ENCODE peak calls at places on chromosomes 16 and 17, in ten cellular contexts. One of them, this sample, is unnamed.

GRCh38 chr17:3557768-3558583 is at the start of gene TRPV3:
- DNase-seq in endothelial cell of umbilical vein: no peak
- DNase-seq in transverse colon: peak
- DNase-seq in stomach: peak
- DNase-seq in K562: peak
- DNase-seq in upper lobe of left lung: peak
- DNase-seq in spleen: peak
- DNase-seq in SK-N-SH: no peak
- DNase-seq in suprapubic skin: no peak
- DNase-seq in HCT116: peak
- DNase-seq in this sample: peak

GRCh38 chr17:40224707-40225092 is 5.6 kb downstream of the WIPF2 start:
- DNase-seq in upper lobe of left lung: peak
- DNase-seq in SK-N-SH: no peak
- DNase-seq in stomach: peak
- DNase-seq in endothelial cell of umbilical vein: no peak
- DNase-seq in spleen: no peak
- DNase-seq in HCT116: no peak
- DNase-seq in suprapubic skin: no peak
- DNase-seq in transverse colon: no peak
- DNase-seq in K562: no peak
- DNase-seq in this sample: no peak

GRCh38 chr17:79875511-79875910 is 36.3 kb upstream of the CBX4 start:
- DNase-seq in upper lobe of left lung: no peak
- DNase-seq in endothelial cell of umbilical vein: no peak
- DNase-seq in suprapubic skin: no peak
- DNase-seq in HCT116: no peak
- DNase-seq in K562: no peak
- DNase-seq in spleen: no peak
- DNase-seq in transverse colon: no peak
- DNase-seq in stomach: no peak
- DNase-seq in SK-N-SH: no peak
- DNase-seq in this sample: no peak

GRCh38 chr16:11147033-11147848 is 108.8 kb downstream of the SOCS1 start:
- DNase-seq in transverse colon: no peak
- DNase-seq in HCT116: no peak
- DNase-seq in SK-N-SH: no peak
- DNase-seq in endothelial cell of umbilical vein: no peak
- DNase-seq in spleen: peak
- DNase-seq in upper lobe of left lung: no peak
- DNase-seq in stomach: no peak
- DNase-seq in suprapubic skin: no peak
- DNase-seq in K562: no peak
- DNase-seq in this sample: no peak

GRCh38 chr16:2968368-2968737 is 795 bp upstream of the PAQR4 start:
- DNase-seq in suprapubic skin: no peak
- DNase-seq in upper lobe of left lung: no peak
- DNase-seq in HCT116: peak
- DNase-seq in stomach: no peak
- DNase-seq in K562: no peak
- DNase-seq in spleen: no peak
- DNase-seq in SK-N-SH: no peak
- DNase-seq in endothelial cell of umbilical vein: no peak
- DNase-seq in transverse colon: peak
- DNase-seq in this sample: no peak

GRCh38 chr17:31919802-31920525 is 16.8 kb upstream of the SUZ12 start:
- DNase-seq in suprapubic skin: no peak
- DNase-seq in spleen: no peak
- DNase-seq in stomach: no peak
- DNase-seq in K562: no peak
- DNase-seq in upper lobe of left lung: no peak
- DNase-seq in transverse colon: no peak
- DNase-seq in HCT116: no peak
- DNase-seq in SK-N-SH: no peak
- DNase-seq in endothelial cell of umbilical vein: no peak
- DNase-seq in this sample: no peak

GRCh38 chr17:79799538-79800324 is 2.9 kb upstream of the CBX8 start:
- DNase-seq in stomach: no peak
- DNase-seq in transverse colon: no peak
- DNase-seq in suprapubic skin: no peak
- DNase-seq in HCT116: no peak
- DNase-seq in spleen: no peak
- DNase-seq in endothelial cell of umbilical vein: no peak
- DNase-seq in upper lobe of left lung: no peak
- DNase-seq in K562: no peak
- DNase-seq in SK-N-SH: no peak
- DNase-seq in this sample: no peak

GRCh38 chr17:38743556-38744171 is 4.5 kb downstream of the PCGF2 start:
- DNase-seq in upper lobe of left lung: peak
- DNase-seq in HCT116: no peak
- DNase-seq in SK-N-SH: no peak
- DNase-seq in stomach: no peak
- DNase-seq in K562: no peak
- DNase-seq in suprapubic skin: no peak
- DNase-seq in endothelial cell of umbilical vein: no peak
- DNase-seq in transverse colon: no peak
- DNase-seq in spleen: no peak
- DNase-seq in this sample: no peak

GRCh38 chr16:85017151-85017550 is 5.8 kb upstream of the ZDHHC7 start:
- DNase-seq in spleen: no peak
- DNase-seq in HCT116: no peak
- DNase-seq in transverse colon: no peak
- DNase-seq in upper lobe of left lung: peak
- DNase-seq in suprapubic skin: no peak
- DNase-seq in stomach: no peak
- DNase-seq in endothelial cell of umbilical vein: no peak
- DNase-seq in SK-N-SH: no peak
- DNase-seq in K562: no peak
- DNase-seq in this sample: no peak

GRCh38 chr17:73017653-73018052 is 74.8 kb downstream of the SLC39A11 start:
- DNase-seq in upper lobe of left lung: no peak
- DNase-seq in stomach: no peak
- DNase-seq in K562: no peak
- DNase-seq in spleen: no peak
- DNase-seq in endothelial cell of umbilical vein: no peak
- DNase-seq in transverse colon: no peak
- DNase-seq in suprapubic skin: no peak
- DNase-seq in HCT116: no peak
- DNase-seq in SK-N-SH: no peak
- DNase-seq in this sample: no peak

GRCh38 chr16:23254338-23254737 is 47.8 kb upstream of the SCNN1B start:
- DNase-seq in upper lobe of left lung: no peak
- DNase-seq in spleen: no peak
- DNase-seq in suprapubic skin: no peak
- DNase-seq in stomach: no peak
- DNase-seq in K562: no peak
- DNase-seq in HCT116: no peak
- DNase-seq in transverse colon: no peak
- DNase-seq in SK-N-SH: no peak
- DNase-seq in endothelial cell of umbilical vein: no peak
- DNase-seq in this sample: no peak

GRCh38 chr16:546909-547770 is 13.1 kb upstream of the PRR35 start:
- DNase-seq in HCT116: no peak
- DNase-seq in suprapubic skin: no peak
- DNase-seq in spleen: peak
- DNase-seq in transverse colon: peak
- DNase-seq in upper lobe of left lung: peak
- DNase-seq in K562: peak
- DNase-seq in SK-N-SH: peak
- DNase-seq in stomach: peak
- DNase-seq in endothelial cell of umbilical vein: peak
- DNase-seq in this sample: peak

GRCh38 chr17:17168401-17168800 is 37.7 kb downstream of the PLD6 start:
- DNase-seq in endothelial cell of umbilical vein: no peak
- DNase-seq in spleen: no peak
- DNase-seq in stomach: no peak
- DNase-seq in upper lobe of left lung: no peak
- DNase-seq in SK-N-SH: no peak
- DNase-seq in suprapubic skin: no peak
- DNase-seq in K562: no peak
- DNase-seq in transverse colon: no peak
- DNase-seq in HCT116: no peak
- DNase-seq in this sample: no peak

GRCh38 chr17:62892870-62893338 is 73.1 kb upstream of the TANC2 start:
- DNase-seq in transverse colon: peak
- DNase-seq in SK-N-SH: no peak
- DNase-seq in stomach: peak
- DNase-seq in HCT116: no peak
- DNase-seq in endothelial cell of umbilical vein: peak
- DNase-seq in spleen: peak
- DNase-seq in K562: no peak
- DNase-seq in suprapubic skin: no peak
- DNase-seq in upper lobe of left lung: peak
- DNase-seq in this sample: peak

GRCh38 chr16:68806422-68806821 is 36.9 kb upstream of the TANGO6 start:
- DNase-seq in spleen: no peak
- DNase-seq in HCT116: no peak
- DNase-seq in K562: no peak
- DNase-seq in stomach: no peak
- DNase-seq in suprapubic skin: no peak
- DNase-seq in endothelial cell of umbilical vein: no peak
- DNase-seq in transverse colon: no peak
- DNase-seq in upper lobe of left lung: no peak
- DNase-seq in SK-N-SH: no peak
- DNase-seq in this sample: no peak

GRCh38 chr16:20004931-20005330 is 68.8 kb downstream of the GPR139 start:
- DNase-seq in upper lobe of left lung: no peak
- DNase-seq in suprapubic skin: no peak
- DNase-seq in spleen: no peak
- DNase-seq in K562: no peak
- DNase-seq in endothelial cell of umbilical vein: no peak
- DNase-seq in stomach: no peak
- DNase-seq in SK-N-SH: no peak
- DNase-seq in HCT116: no peak
- DNase-seq in transverse colon: no peak
- DNase-seq in this sample: no peak

GRCh38 chr17:35087731-35088646 is 24.5 kb upstream of the RFFL start:
- DNase-seq in endothelial cell of umbilical vein: peak
- DNase-seq in HCT116: no peak
- DNase-seq in spleen: peak
- DNase-seq in suprapubic skin: peak
- DNase-seq in upper lobe of left lung: peak
- DNase-seq in transverse colon: peak
- DNase-seq in stomach: peak
- DNase-seq in K562: peak
- DNase-seq in SK-N-SH: peak
- DNase-seq in this sample: peak
- TF ChIP-seq CTCF in endothelial cell of umbilical vein: peak
- TF ChIP-seq CTCF in HCT116: no peak
- TF ChIP-seq CTCF in spleen: no peak
- TF ChIP-seq CTCF in suprapubic skin: no peak
- TF ChIP-seq CTCF in upper lobe of left lung: no peak
- TF ChIP-seq CTCF in transverse colon: no peak
- TF ChIP-seq CTCF in stomach: no peak
- TF ChIP-seq CTCF in K562: no peak
- TF ChIP-seq CTCF in SK-N-SH: no peak
- TF ChIP-seq CTCF in this sample: no peak

DNA sequence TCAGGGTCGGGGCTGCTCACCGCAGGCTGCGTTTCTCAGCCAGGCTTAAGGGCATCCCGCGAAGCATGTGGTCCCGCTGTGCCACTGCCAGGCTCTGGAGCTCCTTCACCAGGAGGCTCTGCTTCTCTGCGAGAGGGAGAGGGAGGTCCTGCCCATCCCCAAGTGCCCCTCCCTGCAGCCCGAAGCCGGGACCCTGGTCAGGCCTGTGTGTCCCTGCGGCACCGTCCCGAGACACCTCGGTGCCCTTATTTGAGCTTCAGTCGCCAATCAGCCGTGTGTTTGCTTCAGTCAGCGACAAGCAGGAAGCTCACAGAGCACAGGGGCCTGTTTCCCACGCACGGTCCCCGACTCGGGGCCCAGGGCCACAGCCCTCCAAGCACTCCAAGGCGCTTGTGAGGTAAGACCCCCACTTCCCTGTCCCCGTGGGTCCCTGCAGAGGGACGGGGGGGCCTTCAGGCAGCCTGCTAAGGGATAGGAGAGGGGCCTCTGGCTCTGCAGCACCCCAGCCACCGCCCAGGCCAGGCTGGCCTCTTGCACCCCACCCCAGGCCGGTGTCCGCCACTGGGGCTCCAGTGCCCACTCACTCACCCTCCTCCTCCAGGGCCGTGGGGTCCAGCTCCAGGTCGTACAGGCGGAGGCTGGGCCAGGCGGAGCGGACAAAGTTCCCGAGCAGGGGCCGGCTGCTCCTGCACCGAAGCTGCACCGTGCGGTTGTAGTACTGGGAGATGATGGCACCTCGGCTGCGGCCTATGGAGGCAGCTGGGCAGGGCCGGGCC is 3.2 kb downstream of the TMC6 start:
- DNase-seq in SK-N-SH: no peak
- DNase-seq in suprapubic skin: peak
- DNase-seq in endothelial cell of umbilical vein: no peak
- DNase-seq in stomach: no peak
- DNase-seq in HCT116: no peak
- DNase-seq in upper lobe of left lung: no peak
- DNase-seq in K562: no peak
- DNase-seq in spleen: peak
- DNase-seq in transverse colon: no peak
- DNase-seq in this sample: no peak
- H3K4me3 ChIP-seq in SK-N-SH: no peak
- H3K4me3 ChIP-seq in suprapubic skin: no peak
- H3K4me3 ChIP-seq in endothelial cell of umbilical vein: no peak
- H3K4me3 ChIP-seq in stomach: peak
- H3K4me3 ChIP-seq in HCT116: no peak
- H3K4me3 ChIP-seq in upper lobe of left lung: peak
- H3K4me3 ChIP-seq in K562: no peak
- H3K4me3 ChIP-seq in spleen: peak
- H3K4me3 ChIP-seq in transverse colon: no peak
- H3K4me3 ChIP-seq in this sample: no peak

GRCh38 chr16:86716649-86717048 is 138.3 kb downstream of the FOXL1 start:
- DNase-seq in endothelial cell of umbilical vein: no peak
- DNase-seq in transverse colon: no peak
- DNase-seq in K562: no peak
- DNase-seq in SK-N-SH: no peak
- DNase-seq in suprapubic skin: no peak
- DNase-seq in upper lobe of left lung: no peak
- DNase-seq in HCT116: no peak
- DNase-seq in spleen: no peak
- DNase-seq in stomach: no peak
- DNase-seq in this sample: peak
- TF ChIP-seq POLR2AphosphoS5 in endothelial cell of umbilical vein: no peak
- TF ChIP-seq POLR2AphosphoS5 in transverse colon: no peak
- TF ChIP-seq POLR2AphosphoS5 in K562: no peak
- TF ChIP-seq POLR2AphosphoS5 in SK-N-SH: no peak
- TF ChIP-seq POLR2AphosphoS5 in suprapubic skin: no peak
- TF ChIP-seq POLR2AphosphoS5 in upper lobe of left lung: no peak
- TF ChIP-seq POLR2AphosphoS5 in HCT116: no peak
- TF ChIP-seq POLR2AphosphoS5 in spleen: no peak
- TF ChIP-seq POLR2AphosphoS5 in stomach: no peak
- TF ChIP-seq POLR2AphosphoS5 in this sample: peak

DNA sequence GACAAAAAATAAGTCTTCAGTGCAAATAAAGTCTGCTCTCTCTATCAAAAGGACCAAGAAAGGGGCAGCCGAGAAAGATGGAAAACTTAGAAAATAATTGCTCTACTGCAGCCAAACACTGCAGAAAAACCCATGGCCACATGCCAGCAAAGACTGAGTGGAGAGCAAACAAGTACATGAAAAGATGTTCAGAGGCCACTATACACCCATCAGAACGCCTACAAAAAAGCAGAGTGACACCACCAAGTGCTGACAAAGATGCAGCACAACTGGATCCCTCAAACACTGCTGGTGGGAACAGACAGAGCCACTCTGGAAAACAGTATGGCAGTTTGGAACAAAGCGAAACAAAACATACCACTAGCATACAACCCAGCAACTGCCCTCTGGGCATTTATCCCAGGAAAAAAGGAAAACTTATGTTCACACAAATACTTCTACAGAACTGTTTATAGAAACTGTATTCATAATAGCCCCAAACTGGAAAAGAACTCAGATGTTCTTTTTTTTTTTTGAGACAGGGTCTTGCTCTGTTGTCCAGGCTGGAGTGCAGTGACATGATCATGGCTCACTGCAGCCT is 36.7 kb downstream of the KIAA0753 start:
- DNase-seq in transverse colon: no peak
- DNase-seq in HCT116: no peak
- DNase-seq in spleen: no peak
- DNase-seq in stomach: peak
- DNase-seq in K562: no peak
- DNase-seq in upper lobe of left lung: peak
- DNase-seq in endothelial cell of umbilical vein: peak
- DNase-seq in suprapubic skin: no peak
- DNase-seq in SK-N-SH: no peak
- DNase-seq in this sample: peak
- TF ChIP-seq CTCF in transverse colon: no peak
- TF ChIP-seq CTCF in HCT116: no peak
- TF ChIP-seq CTCF in spleen: no peak
- TF ChIP-seq CTCF in stomach: no peak
- TF ChIP-seq CTCF in K562: no peak
- TF ChIP-seq CTCF in upper lobe of left lung: no peak
- TF ChIP-seq CTCF in endothelial cell of umbilical vein: no peak
- TF ChIP-seq CTCF in suprapubic skin: no peak
- TF ChIP-seq CTCF in SK-N-SH: no peak
- TF ChIP-seq CTCF in this sample: no peak